ENCODE peak calls at places on chromosome 5, in nine cellular contexts. O, B, G, H, C, X, M, T and I are unnamed samples. For H3K27me3, the result is how much of the 10 kb centered on the place peaks cover.

GRCh38 chr5:53917095-53917494 is 356.7 kb downstream of the NDUFS4 start:
- DNase-seq in O (no peak), B (no peak), G (no peak), H (no peak), C (peak), X (no peak), M (no peak), T (no peak), I (no peak)

GRCh38 chr5:90747175-90747574 is 188.6 kb downstream of the ADGRV1 start:
- DNase-seq in O (no peak), B (no peak), G (no peak), H (peak), C (peak), X (no peak), M (no peak), T (no peak), I (no peak)

GRCh38 chr5:21685536-21685935 is 1167.6 kb downstream of the CDH12 start:
- DNase-seq in O (no peak), B (no peak), G (no peak), H (no peak), C (peak), X (no peak), M (no peak), T (no peak), I (no peak)

GRCh38 chr5:148759101-148759500 is 67.3 kb upstream of the ADRB2 start:
- DNase-seq in O (no peak), B (no peak), G (no peak), H (no peak), C (no peak), X (no peak), M (no peak), T (no peak), I (no peak)

GRCh38 chr5:121006206-121006605 is 542.1 kb downstream of the PRR16 start:
- DNase-seq in O (no peak), B (no peak), G (no peak), H (no peak), C (no peak), X (no peak), M (no peak), T (no peak), I (no peak)

GRCh38 chr5:143448518-143448917 is 45.0 kb upstream of the NR3C1 start:
- DNase-seq in O (no peak), B (no peak), G (no peak), H (no peak), C (no peak), X (no peak), M (no peak), T (no peak), I (no peak)

GRCh38 chr5:154198611-154199230 is 8.2 kb downstream of the GALNT10 start:
- DNase-seq in O (no peak), B (no peak), G (no peak), H (peak), C (peak), X (no peak), M (no peak), T (no peak), I (no peak)

GRCh38 chr5:8150791-8151190 is 281.8 kb downstream of the MTRR start:
- DNase-seq in O (no peak), B (no peak), G (no peak), H (no peak), C (no peak), X (no peak), M (no peak), T (no peak), I (no peak)

GRCh38 chr5:57317341-57317740 is 143.5 kb downstream of the GPBP1 start:
- DNase-seq in O (no peak), B (peak), G (no peak), H (no peak), C (peak), X (no peak), M (no peak), T (no peak), I (no peak)

GRCh38 chr5:160262151-160262550 is 32.8 kb downstream of the FABP6 start:
- DNase-seq in O (no peak), B (peak), G (no peak), H (no peak), C (no peak), X (peak), M (no peak), T (no peak), I (no peak)

GRCh38 chr5:172364773-172365172 is 81.2 kb upstream of the UBTD2 start:
- DNase-seq in O (no peak), B (no peak), G (no peak), H (no peak), C (no peak), X (peak), M (no peak), T (no peak), I (no peak)

GRCh38 chr5:18281947-18282557 is 647.8 kb downstream of the TAF11L14 start:
- DNase-seq in O (no peak), B (peak), G (no peak), H (peak), C (peak), X (no peak), M (no peak), T (no peak), I (no peak)

GRCh38 chr5:21685016-21685415 is 1168.1 kb downstream of the CDH12 start:
- DNase-seq in O (no peak), B (no peak), G (no peak), H (no peak), C (no peak), X (no peak), M (no peak), T (no peak), I (no peak)

GRCh38 chr5:136890431-136891148 is 525.2 kb upstream of the TRPC7 start:
- DNase-seq in O (no peak), B (no peak), G (no peak), H (no peak), C (no peak), X (no peak), M (no peak), T (no peak), I (no peak)

GRCh38 chr5:146816775-146817387 is 61.7 kb downstream of the PPP2R2B start:
- DNase-seq in O (no peak), B (no peak), G (no peak), H (no peak), C (no peak), X (no peak), M (no peak), T (no peak), I (no peak)

GRCh38 chr5:21792736-21793135 is 1060.4 kb downstream of the CDH12 start:
- DNase-seq in O (no peak), B (no peak), G (no peak), H (no peak), C (no peak), X (no peak), M (no peak), T (no peak), I (no peak)

GRCh38 chr5:62134811-62135210 is 171.2 kb upstream of the KIF2A start:
- DNase-seq in O (no peak), B (no peak), G (no peak), H (no peak), C (no peak), X (no peak), M (no peak), T (no peak), I (no peak)

GRCh38 chr5:72018158-72018803 is 89.0 kb upstream of the MAP1B start:
- DNase-seq in O (no peak), B (peak), G (peak), H (no peak), C (no peak), X (peak), M (no peak), T (peak), I (no peak)

GRCh38 chr5:178383301-178383918 is 150.8 kb upstream of the PHYKPL start:
- DNase-seq in O (no peak), B (no peak), G (no peak), H (no peak), C (no peak), X (no peak), M (no peak), T (no peak), I (no peak)

GRCh38 chr5:176778921-176779465 is 31.4 kb upstream of the UNC5A start:
- DNase-seq in O (peak), B (no peak), G (no peak), H (no peak), C (no peak), X (no peak), M (no peak), T (no peak), I (no peak)

GRCh38 chr5:17282283-17283120 is 65.1 kb downstream of the BASP1 start:
- DNase-seq in O (no peak), B (peak), G (no peak), H (no peak), C (no peak), X (no peak), M (peak), T (no peak), I (no peak)

GRCh38 chr5:15844871-15845270 is 334.7 kb downstream of the MARCHF11 start:
- DNase-seq in O (no peak), B (no peak), G (no peak), H (no peak), C (no peak), X (no peak), M (no peak), T (no peak), I (no peak)

GRCh38 chr5:43007246-43007910 is 32.7 kb downstream of the ANXA2R start:
- DNase-seq in O (peak), B (peak), G (peak), H (no peak), C (peak), X (peak), M (peak), T (peak), I (peak)

DNA sequence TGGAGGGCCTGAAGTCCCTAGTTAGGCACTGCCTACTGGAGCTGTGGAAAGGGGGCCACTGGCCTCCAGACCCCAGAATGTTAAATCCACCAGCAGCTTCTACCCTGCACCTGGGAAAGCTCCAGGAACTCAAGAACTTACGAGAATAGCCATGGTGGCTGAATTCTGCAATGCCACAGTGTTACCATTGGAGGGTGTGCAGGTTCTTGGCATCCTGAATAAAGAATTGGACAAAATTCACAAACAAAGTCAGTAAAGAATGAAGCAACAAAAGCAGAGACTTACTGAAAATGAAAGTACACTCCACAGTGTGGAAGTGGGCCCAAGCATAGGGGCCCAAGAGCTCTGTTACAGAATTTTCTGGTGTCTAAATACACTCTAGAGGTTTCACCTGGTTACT is 107.0 kb downstream of the PRDM9 start:
- DNase-seq in O (no peak), B (no peak), G (no peak), H (no peak), C (no peak), X (no peak), M (no peak), T (no peak), I (no peak)
- TF ChIP-seq CTCF in O (no peak), B (no peak), G (no peak), H (no peak), C (no peak), X (no peak), M (no peak), T (no peak), I (no peak)

DNA sequence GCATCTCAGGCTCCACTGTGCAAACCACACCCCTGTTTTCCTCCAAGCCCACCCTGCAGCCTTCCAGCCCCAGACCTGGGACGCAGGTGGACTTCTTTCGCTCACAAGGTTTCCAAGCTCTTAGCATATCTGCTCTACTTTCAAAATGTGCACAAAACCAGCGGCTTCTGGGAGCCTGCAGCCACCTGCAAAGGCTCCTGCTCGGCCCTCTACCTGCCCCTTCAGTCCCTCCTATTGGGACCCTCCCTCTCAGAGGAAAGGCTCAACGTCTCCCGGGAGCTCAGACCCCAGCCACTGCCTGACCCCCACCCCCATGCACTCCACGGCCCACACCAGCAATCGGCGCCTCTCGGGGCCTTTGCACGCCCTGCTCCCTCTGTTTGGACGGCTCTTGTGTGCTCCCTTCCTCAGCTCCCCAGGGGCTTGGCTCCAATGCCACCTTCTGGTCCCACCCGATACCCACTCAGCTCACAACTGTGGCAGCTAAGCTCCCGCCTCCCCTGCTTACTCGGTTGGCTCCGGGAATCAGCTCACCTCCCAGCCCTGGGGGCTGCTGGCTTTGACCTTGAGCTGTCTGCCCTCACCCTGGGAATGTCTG is 1.0 kb upstream of the SLC9A3 start:
- DNase-seq in O (no peak), B (no peak), G (no peak), H (no peak), C (no peak), X (no peak), M (no peak), T (no peak), I (no peak)
- H3K27me3 ChIP-seq in O (under half), B (half or more), G (under half), H (half or more), C (half or more), X (half or more), M (under half), T (under half), I (under half)

DNA sequence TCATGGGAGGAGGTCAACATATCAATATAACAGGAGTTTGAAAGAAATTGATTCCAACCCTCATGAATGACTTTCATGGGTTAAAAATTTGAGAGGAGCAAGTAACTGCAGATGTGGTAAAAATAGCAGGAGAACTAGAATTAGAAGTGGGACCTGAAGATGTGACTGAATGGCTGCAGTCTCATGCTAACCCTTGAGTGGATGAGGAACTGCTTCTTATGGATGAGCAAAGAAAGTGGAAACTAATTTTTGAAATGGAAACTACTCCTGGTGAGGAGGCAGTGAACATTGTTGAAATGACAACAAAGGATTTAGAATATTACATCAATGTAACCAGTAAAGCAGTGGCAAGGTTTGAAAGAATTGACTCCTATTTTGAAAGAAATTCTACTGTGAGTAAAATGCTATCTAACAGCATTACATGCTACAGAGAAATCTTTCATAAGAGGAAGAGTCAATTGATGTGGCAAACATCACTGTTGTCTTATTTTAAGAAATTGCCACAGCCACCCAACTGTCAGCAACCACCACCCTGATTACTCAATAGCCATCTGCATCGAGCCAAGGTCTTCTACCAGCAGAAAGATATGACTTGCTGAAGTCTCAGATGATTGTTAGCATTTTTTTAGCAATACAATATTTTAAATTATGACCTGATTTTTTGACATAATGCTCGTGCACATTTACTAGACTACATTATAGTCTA is 1683.3 kb downstream of the MAT2B start:
- DNase-seq in O (no peak), B (no peak), G (no peak), H (no peak), C (no peak), X (no peak), M (no peak), T (no peak), I (no peak)
- TF ChIP-seq CTCF in O (no peak), B (no peak), G (no peak), H (no peak), C (no peak), X (no peak), M (no peak), T (no peak), I (no peak)

GRCh38 chr5:5932824-5933223 is 445.5 kb downstream of the MED10 start:
- DNase-seq in O (no peak), B (no peak), G (no peak), H (no peak), C (no peak), X (no peak), M (no peak), T (no peak), I (no peak)

GRCh38 chr5:5933651-5934050 is 444.7 kb downstream of the MED10 start:
- DNase-seq in O (no peak), B (no peak), G (no peak), H (no peak), C (no peak), X (no peak), M (no peak), T (no peak), I (no peak)

DNA sequence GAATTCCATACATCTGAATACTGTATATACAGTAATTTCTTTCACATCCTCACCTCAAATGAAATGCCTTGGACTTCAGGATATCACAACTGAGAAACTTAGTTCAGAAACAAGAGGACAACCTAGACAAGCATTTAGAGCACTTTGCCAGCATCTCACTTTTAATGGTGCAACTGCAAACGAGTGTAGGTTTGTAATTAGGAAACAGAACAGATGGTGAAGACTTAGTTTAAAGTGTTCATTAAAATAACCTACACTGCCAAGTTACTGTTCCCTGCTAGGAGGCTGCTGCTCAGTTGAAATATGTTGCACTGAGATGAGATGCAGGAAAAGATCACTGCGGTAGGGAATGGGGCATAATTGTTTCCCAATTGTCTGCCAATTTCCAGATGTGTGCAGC is 449.1 kb downstream of the MED10 start:
- DNase-seq in O (no peak), B (no peak), G (no peak), H (no peak), C (no peak), X (no peak), M (no peak), T (no peak), I (no peak)
- H3K27me3 ChIP-seq in O (under half), B (under half), G (under half), H (under half), C (under half), X (under half), M (under half), T (under half), I (under half)

GRCh38 chr5:150085950-150086715 is at the start of gene CSF1R:
- DNase-seq in O (peak), B (no peak), G (no peak), H (no peak), C (no peak), X (no peak), M (no peak), T (no peak), I (peak)
- TF ChIP-seq CTCF in O (no peak), B (no peak), G (no peak), H (no peak), C (no peak), X (no peak), M (no peak), T (no peak), I (no peak)

GRCh38 chr5:157267025-157267424 is 1.1 kb downstream of the CYFIP2 start:
- DNase-seq in O (no peak), B (no peak), G (no peak), H (no peak), C (no peak), X (no peak), M (no peak), T (no peak), I (no peak)

GRCh38 chr5:157259699-157260098 is 6.2 kb upstream of the CYFIP2 start:
- DNase-seq in O (no peak), B (no peak), G (no peak), H (no peak), C (no peak), X (no peak), M (no peak), T (no peak), I (no peak)

GRCh38 chr5:157266286-157267007 is 524 bp downstream of the CYFIP2 start:
- DNase-seq in O (no peak), B (peak), G (peak), H (no peak), C (no peak), X (peak), M (peak), T (peak), I (no peak)

GRCh38 chr5:157265714-157266285 is at the start of gene CYFIP2:
- DNase-seq in O (no peak), B (peak), G (peak), H (no peak), C (no peak), X (peak), M (peak), T (peak), I (peak)

GRCh38 chr5:157263586-157264090 is 2.3 kb upstream of the CYFIP2 start:
- DNase-seq in O (no peak), B (no peak), G (no peak), H (no peak), C (no peak), X (no peak), M (no peak), T (no peak), I (no peak)
- H3K27me3 ChIP-seq in O (under half), B (under half), G (under half), H (under half), C (under half), X (under half), M (under half), T (under half), I (under half)

GRCh38 chr5:2018390-2018724 is 135.6 kb upstream of the IRX4 start:
- DNase-seq in O (peak), B (no peak), G (no peak), H (no peak), C (no peak), X (no peak), M (no peak), T (no peak), I (no peak)

GRCh38 chr5:2015961-2016360 is 133.2 kb upstream of the IRX4 start:
- DNase-seq in O (peak), B (no peak), G (no peak), H (no peak), C (no peak), X (no peak), M (no peak), T (no peak), I (no peak)

GRCh38 chr5:2015116-2015848 is 132.6 kb upstream of the IRX4 start:
- DNase-seq in O (peak), B (peak), G (no peak), H (no peak), C (no peak), X (no peak), M (no peak), T (no peak), I (no peak)

GRCh38 chr5:2019716-2020115 is 137.0 kb upstream of the IRX4 start:
- DNase-seq in O (peak), B (no peak), G (no peak), H (no peak), C (no peak), X (no peak), M (no peak), T (no peak), I (no peak)

GRCh38 chr5:2017540-2018389 is 135.0 kb upstream of the IRX4 start:
- DNase-seq in O (peak), B (no peak), G (peak), H (no peak), C (no peak), X (no peak), M (no peak), T (peak), I (no peak)
- TF ChIP-seq CTCF in O (no peak), B (peak), G (peak), H (peak), C (peak), X (peak), M (peak), T (peak), I (peak)

GRCh38 chr5:129902806-129903205 is 1.5 kb upstream of the CHSY3 start:
- DNase-seq in O (no peak), B (no peak), G (no peak), H (no peak), C (no peak), X (no peak), M (no peak), T (no peak), I (no peak)

GRCh38 chr5:129903466-129904101 is 681 bp upstream of the CHSY3 start:
- DNase-seq in O (peak), B (peak), G (no peak), H (no peak), C (no peak), X (peak), M (no peak), T (no peak), I (no peak)

GRCh38 chr5:129905467-129906176 is 1.4 kb downstream of the CHSY3 start:
- DNase-seq in O (no peak), B (peak), G (peak), H (no peak), C (no peak), X (no peak), M (peak), T (no peak), I (no peak)

GRCh38 chr5:129904667-129905466 is 602 bp downstream of the CHSY3 start:
- DNase-seq in O (no peak), B (peak), G (peak), H (no peak), C (no peak), X (peak), M (no peak), T (no peak), I (peak)

GRCh38 chr5:129904102-129904666 is at the start of gene CHSY3:
- DNase-seq in O (peak), B (peak), G (peak), H (peak), C (peak), X (peak), M (peak), T (peak), I (peak)
- H3K27me3 ChIP-seq in O (under half), B (under half), G (under half), H (under half), C (under half), X (half or more), M (under half), T (under half), I (under half)